ENCODE peak calls at places on chromosomes 2 and 18, in ten cellular contexts. L is stomach, O is neural progenitor cell, B is IMR-90, R is right lobe of liver, Y is HCT116, H is right cardiac atrium, I is lung, W is psoas muscle, A is SK-N-SH. Q is an unnamed sample.

GRCh38 chr2:54481686-54482085 is 25.6 kb downstream of the SPTBN1 start:
- DNase-seq in Y (no peak), O (no peak), W (no peak), L (no peak), I (no peak), B (no peak), R (no peak), H (no peak), A (no peak), Q (no peak)

GRCh38 chr18:23032030-23032582 is 99.0 kb downstream of the RBBP8 start:
- DNase-seq in W (no peak), B (peak; percentile 83), R (no peak), H (no peak), I (no peak), L (no peak), O (no peak), Y (no peak), A (no peak), Q (no peak)

GRCh38 chr2:71347517-71347916 is 15.9 kb downstream of the ZNF638 start:
- DNase-seq in W (no peak), B (peak; percentile 23), A (no peak), L (no peak), I (no peak), Y (no peak), H (no peak), R (no peak), O (peak; percentile 35), Q (no peak)

GRCh38 chr2:118850901-118851268 is 3.4 kb upstream of the EN1 start:
- DNase-seq in W (no peak), Y (no peak), O (no peak), L (no peak), I (no peak), A (no peak), B (no peak), R (no peak), H (no peak), Q (no peak)

GRCh38 chr18:41391616-41392610 is 563.1 kb upstream of the PIK3C3 start:
- DNase-seq in R (peak; percentile 24), I (no peak), B (peak; percentile 70), H (peak; percentile 75), O (peak; percentile 85), A (peak; percentile 72), Y (no peak), L (peak; percentile 54), W (peak; percentile 12), Q (peak; percentile 3)

GRCh38 chr2:3526871-3527270 is 7.5 kb upstream of the ADI1 start:
- DNase-seq in A (peak; percentile 44), O (no peak), I (no peak), H (no peak), R (no peak), L (no peak), Y (no peak), W (no peak), B (no peak), Q (no peak)

GRCh38 chr18:23499571-23499889 is 3.8 kb upstream of the RMC1 start:
- DNase-seq in L (no peak), I (no peak), A (no peak), W (no peak), R (no peak), B (no peak), H (no peak), Y (no peak), O (no peak), Q (no peak)

GRCh38 chr2:123916512-123916911 is 108.6 kb upstream of the CNTNAP5 start:
- DNase-seq in I (no peak), L (no peak), Y (no peak), O (no peak), B (no peak), H (no peak), A (peak; percentile 48), R (no peak), W (no peak), Q (no peak)

DNA sequence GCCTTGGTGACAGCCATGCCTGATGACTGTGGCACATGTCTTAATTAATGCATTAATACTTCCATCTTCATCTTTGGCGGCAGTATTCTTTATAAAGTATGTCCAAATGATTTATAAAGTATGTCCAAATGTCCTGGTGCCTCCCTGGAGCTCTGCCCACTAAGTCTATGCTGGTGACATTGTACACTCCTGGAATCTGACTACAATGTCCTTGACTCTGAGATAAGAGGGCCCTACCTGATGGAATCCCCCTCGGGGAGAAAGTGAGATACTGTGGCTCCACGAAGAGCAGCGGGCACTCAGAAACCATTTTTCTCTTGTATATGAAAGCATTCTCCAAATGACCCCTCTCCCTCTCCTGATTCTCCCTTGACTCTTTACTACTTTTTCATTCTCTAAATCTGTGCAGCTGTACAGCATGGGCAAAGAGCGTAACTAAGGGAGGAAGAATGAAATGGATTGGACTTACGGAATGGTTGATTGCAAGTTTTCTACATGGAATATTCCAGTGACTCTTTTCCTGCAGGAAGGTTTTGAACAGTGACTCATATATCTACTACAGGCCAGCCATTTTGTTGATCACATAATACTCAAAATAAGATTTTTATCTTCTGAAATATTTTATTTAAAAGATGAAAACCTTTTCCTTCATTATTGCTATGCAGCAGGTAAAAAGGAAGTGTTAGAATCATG is 17.3 kb downstream of the RAB12 start:
- DNase-seq in R (no peak), B (no peak), O (no peak), H (no peak), I (no peak), A (no peak), L (no peak), W (no peak), Y (no peak), Q (no peak)
- H3K4me1 ChIP-seq in R (no peaks in the 10 kb centered on the region), B (peaks cover 6% of the 10 kb centered on the region), O (no peaks in the 10 kb centered on the region), H (peaks cover 1% of the 10 kb centered on the region), I (peaks cover 35% of the 10 kb centered on the region), A (peaks cover 3% of the 10 kb centered on the region), L (peaks cover 21% of the 10 kb centered on the region), W (peaks cover 87% of the 10 kb centered on the region), Y (no peaks in the 10 kb centered on the region), Q (peaks cover 6% of the 10 kb centered on the region)

GRCh38 chr2:86213056-86213455 is 13.8 kb downstream of the MRPL35 start:
- DNase-seq in I (no peak), O (no peak), A (no peak), B (no peak), H (no peak), R (no peak), Y (no peak), W (no peak), L (no peak), Q (peak; percentile 32)
- H3K27ac ChIP-seq in I (no peak overlapping the region), O (no peak overlapping the region), A (no peak overlapping the region), B (no peak overlapping the region), H (no peak overlapping the region), R (no peak overlapping the region), Y (no peak overlapping the region), W (no peak overlapping the region), L (no peak overlapping the region), Q (no peak overlapping the region)

GRCh38 chr2:39119732-39120520 is 925 bp downstream of the SOS1 start:
- DNase-seq in A (peak; percentile 95), R (peak; percentile 74), H (peak; percentile 87), O (peak; percentile 82), W (peak; percentile 62), I (peak; percentile 46), L (peak; percentile 70), B (peak; percentile 49), Y (no peak), Q (peak; percentile 58)

GRCh38 chr2:39120771-39121522 is at the start of gene SOS1:
- DNase-seq in L (peak; percentile 97), I (peak; percentile 95), H (peak; percentile 98), B (peak; percentile 92), A (peak; percentile 98), W (peak; percentile 96), Y (peak; percentile 82), R (peak; percentile 97), O (peak; percentile 97), Q (peak; percentile 96)

GRCh38 chr2:39118786-39119499 is 1.9 kb downstream of the SOS1 start:
- DNase-seq in B (no peak), Y (no peak), I (no peak), A (no peak), W (no peak), O (no peak), L (no peak), H (no peak), R (no peak), Q (peak; percentile 49)

GRCh38 chr2:39121523-39122063 is 742 bp upstream of the SOS1 start:
- DNase-seq in R (no peak), B (no peak), H (no peak), W (no peak), O (peak; percentile 9), L (no peak), I (no peak), Y (no peak), A (peak; percentile 32), Q (no peak)

GRCh38 chr2:39120521-39120770 is 405 bp downstream of the SOS1 start:
- DNase-seq in I (no peak), W (no peak), O (no peak), R (no peak), H (no peak), A (no peak), B (no peak), Y (no peak), L (no peak), Q (no peak)
- H3K4me1 ChIP-seq in I (peaks cover 21% of the 10 kb centered on the region), W (peaks cover 53% of the 10 kb centered on the region), O (peaks cover 33% of the 10 kb centered on the region), R (peaks cover 10% of the 10 kb centered on the region), H (no peaks in the 10 kb centered on the region), A (peaks cover 10% of the 10 kb centered on the region), B (peaks cover 5% of the 10 kb centered on the region), Y (peaks cover 19% of the 10 kb centered on the region), L (peaks cover 75% of the 10 kb centered on the region), Q (peaks cover 7% of the 10 kb centered on the region)

GRCh38 chr18:79798999-79799370 is 1.2 kb downstream of the KCNG2 start:
- DNase-seq in L (no peak), O (peak; percentile 61), W (no peak), A (no peak), H (no peak), Y (no peak), B (no peak), I (no peak), R (no peak), Q (peak; percentile 84)

GRCh38 chr18:79796531-79797390 is 977 bp upstream of the KCNG2 start:
- DNase-seq in Y (no peak), H (no peak), O (peak; percentile 31), A (no peak), L (no peak), I (no peak), R (no peak), B (no peak), W (no peak), Q (no peak)

GRCh38 chr18:79797518-79798345 is at the start of gene KCNG2:
- DNase-seq in H (peak; percentile 76), O (peak; percentile 87), L (no peak), R (no peak), W (no peak), Y (no peak), I (no peak), A (peak; percentile 77), B (no peak), Q (peak; percentile 34)

GRCh38 chr18:79799619-79800352 is 2.0 kb downstream of the KCNG2 start:
- DNase-seq in L (no peak), B (no peak), I (no peak), W (no peak), R (no peak), A (no peak), O (no peak), H (no peak), Y (no peak), Q (no peak)

DNA sequence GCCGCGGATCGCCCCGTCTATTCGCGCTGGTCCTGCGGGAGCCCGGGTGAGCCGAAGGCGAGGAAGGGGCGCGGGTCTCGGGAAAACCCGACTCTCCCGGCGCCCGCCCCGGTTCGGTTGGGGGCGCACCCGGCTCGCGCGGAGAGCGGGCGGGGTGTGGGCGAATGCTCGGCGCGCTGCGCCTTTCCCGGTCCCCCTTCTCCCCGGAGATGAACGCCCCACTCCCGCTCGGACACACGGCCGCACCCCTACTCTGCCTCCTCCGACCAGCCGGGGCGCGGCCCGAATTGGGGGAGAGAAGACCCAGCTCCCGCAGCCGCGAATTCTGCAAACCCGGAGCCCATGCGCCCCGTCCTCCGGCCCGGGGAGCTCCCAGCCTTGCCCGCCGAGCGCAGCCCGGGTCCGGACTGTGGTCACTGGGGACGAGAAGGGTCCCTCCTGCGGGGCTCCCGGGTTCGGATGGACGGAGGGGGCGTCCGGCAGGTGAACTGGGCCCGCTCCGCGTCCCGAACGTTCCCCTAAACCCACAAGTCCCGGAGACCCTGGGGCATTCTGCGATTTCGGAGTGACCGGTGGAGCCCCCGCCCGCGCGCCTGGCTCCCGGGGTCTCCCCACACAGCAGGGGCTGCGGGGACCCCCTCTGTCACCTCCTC is 734 bp downstream of the KCNG2 start:
- DNase-seq in W (no peak), Y (no peak), O (peak; percentile 40), R (no peak), B (no peak), A (no peak), I (no peak), L (no peak), H (no peak), Q (peak; percentile 5)
- H3K27ac ChIP-seq in W (no peak overlapping the region), Y (no peak overlapping the region), O (no peak overlapping the region), R (no peak overlapping the region), B (no peak overlapping the region), A (no peak overlapping the region), I (no peak overlapping the region), L (no peak overlapping the region), H (no peak overlapping the region), Q (no peak overlapping the region)

Q was measured in small intestine.